ENCODE peak calls at places on chromosomes 7 and 10, in ten cellular contexts. W is breast epithelium, U is transverse colon, R is IMR-90, P is ovary, M is HCT116, I is heart left ventricle, V is esophagus squamous epithelium, K is gastrocnemius medialis, H is suprapubic skin. J is an unnamed sample.

GRCh38 chr10:78829570-78829969 is 239.2 kb upstream of the ZMIZ1 start:
- DNase-seq in H (no peak), W (no peak), M (no peak), V (no peak), U (no peak), P (no peak), R (peak), I (no peak), K (no peak), J (no peak)

GRCh38 chr10:17673517-17674051 is 29.6 kb downstream of the STAM start:
- DNase-seq in R (peak), I (no peak), W (no peak), P (no peak), H (no peak), K (peak), U (no peak), V (no peak), M (peak), J (no peak)

GRCh38 chr7:130971297-130971696 is 237.3 kb upstream of the KLF14 start:
- DNase-seq in R (no peak), H (no peak), P (no peak), W (no peak), K (no peak), M (no peak), U (no peak), V (no peak), I (no peak), J (no peak)

GRCh38 chr7:36310897-36311296 is 78.8 kb upstream of the ANLN start:
- DNase-seq in W (no peak), V (no peak), R (no peak), K (no peak), M (no peak), P (no peak), I (no peak), H (peak), U (no peak), J (no peak)

GRCh38 chr10:69086131-69086530 is 1.8 kb upstream of the SRGN start:
- DNase-seq in P (no peak), V (no peak), R (no peak), H (no peak), W (no peak), M (no peak), I (peak), K (no peak), U (no peak), J (no peak)

GRCh38 chr7:157682946-157683239 is 346.1 kb downstream of the DNAJB6 start:
- DNase-seq in U (no peak), P (no peak), K (no peak), M (no peak), W (no peak), I (no peak), H (peak), R (no peak), V (no peak), J (no peak)

GRCh38 chr7:137895301-137896201 is 48.8 kb upstream of the DGKI start:
- DNase-seq in R (no peak), P (no peak), U (no peak), V (no peak), H (no peak), I (no peak), K (no peak), W (no peak), M (no peak), J (no peak)

GRCh38 chr7:36209814-36210183 is 56.7 kb downstream of the EEPD1 start:
- DNase-seq in M (no peak), U (no peak), V (no peak), R (no peak), W (no peak), I (no peak), P (no peak), H (no peak), K (no peak), J (peak)

GRCh38 chr10:454860-455259 is 234.6 kb downstream of the DIP2C start:
- DNase-seq in P (no peak), U (no peak), M (peak), R (peak), W (no peak), K (peak), I (no peak), V (no peak), H (no peak), J (peak)

GRCh38 chr7:141700291-141700847 is 1.6 kb downstream of the DENND11 start:
- DNase-seq in I (no peak), R (no peak), K (no peak), W (no peak), M (no peak), H (no peak), U (no peak), P (no peak), V (no peak), J (no peak)

GRCh38 chr7:1159933-1160664 is at the start of gene ZFAND2A:
- DNase-seq in R (peak), M (peak), I (peak), W (peak), P (peak), U (peak), H (peak), V (peak), K (peak), J (peak)
- TF ChIP-seq POLR2A in R (peak), M (peak), I (peak), W (peak), P (peak), U (peak), H (peak), V (peak), K (peak), J (peak)

DNA sequence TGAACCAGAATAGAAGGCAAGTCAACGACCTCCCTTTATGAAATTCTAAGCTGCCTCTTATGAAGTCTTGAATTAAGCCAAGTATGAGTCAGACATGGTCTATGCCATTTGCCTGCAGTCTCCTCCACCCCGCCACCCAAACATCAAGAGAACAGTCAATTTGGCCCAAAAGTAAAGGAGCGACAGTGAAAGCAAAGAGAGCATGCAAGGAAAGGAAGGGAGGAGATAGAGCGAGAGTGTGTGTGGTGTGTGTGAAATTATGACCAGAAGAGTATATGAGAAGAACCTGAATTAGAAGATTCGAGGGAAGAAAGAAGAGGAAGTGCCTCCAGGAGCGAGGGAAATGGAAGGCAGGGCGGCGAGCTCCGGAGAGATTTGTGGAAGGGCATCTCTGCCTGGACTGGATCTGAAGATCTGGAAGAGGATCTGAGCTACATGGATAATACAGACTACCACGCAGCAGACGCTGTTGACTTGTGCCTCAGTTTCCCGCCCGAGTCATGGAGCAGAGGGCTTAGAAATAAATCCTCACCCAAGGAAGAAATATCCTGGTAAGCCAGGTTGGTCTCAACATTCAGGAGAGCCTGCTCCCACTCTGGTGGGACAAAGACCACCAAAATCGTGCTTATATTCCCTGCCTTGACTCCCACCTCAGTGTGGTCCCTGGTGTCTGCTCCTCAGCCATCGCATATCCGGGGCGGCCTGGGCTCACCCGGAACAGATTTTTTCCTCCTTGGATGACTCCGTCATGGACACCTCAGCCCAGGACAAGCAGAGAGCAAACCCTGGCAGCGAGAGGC is 459 bp downstream of the ZDHHC6 start:
- DNase-seq in I (peak), K (no peak), P (no peak), R (peak), M (no peak), H (no peak), V (no peak), U (peak), W (no peak), J (no peak)
- TF ChIP-seq POLR2A in I (peak), K (no peak), P (no peak), R (no peak), M (no peak), H (no peak), V (no peak), U (no peak), W (no peak), J (peak)

DNA sequence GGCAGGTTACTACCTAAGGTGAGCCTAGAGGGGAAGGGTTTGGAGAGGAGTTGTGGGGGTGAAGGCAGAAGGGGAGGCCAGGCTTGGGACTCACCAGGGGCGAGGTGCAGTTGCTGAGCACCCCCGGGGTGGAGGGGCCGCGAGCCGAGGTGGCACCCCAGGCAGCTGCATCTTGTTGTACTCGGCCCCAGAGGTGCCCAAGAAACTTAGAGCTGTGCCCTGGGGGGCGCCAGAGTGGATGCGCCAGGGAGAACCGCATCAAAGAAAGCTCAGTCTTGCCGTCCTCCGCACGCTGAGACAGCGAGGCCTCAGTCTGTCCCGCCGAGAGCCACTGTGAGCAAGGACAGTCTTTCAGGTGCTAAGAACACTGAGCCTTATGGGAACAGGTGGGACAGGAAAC is 7.4 kb downstream of the ATG9B start:
- DNase-seq in V (no peak), R (no peak), K (no peak), W (no peak), I (no peak), U (no peak), P (no peak), H (no peak), M (no peak), J (no peak)
- TF ChIP-seq POLR2A in V (no peak), R (no peak), K (no peak), W (no peak), I (no peak), U (no peak), P (no peak), H (no peak), M (no peak), J (no peak)

GRCh38 chr7:16644157-16644556 is 1.4 kb downstream of the ANKMY2 start:
- DNase-seq in U (no peak), H (no peak), I (no peak), R (no peak), M (no peak), V (no peak), W (no peak), K (no peak), P (no peak), J (no peak)

GRCh38 chr7:16646427-16647081 is 573 bp downstream of the BZW2 start:
- DNase-seq in W (no peak), M (no peak), P (no peak), H (no peak), I (no peak), R (no peak), U (peak), V (no peak), K (no peak), J (no peak)

GRCh38 chr7:16645593-16646426 is at the start of the genes ANKMY2 and BZW2:
- DNase-seq in K (peak), H (peak), V (peak), U (peak), I (peak), W (peak), R (peak), M (peak), P (peak), J (peak)

GRCh38 chr7:16644987-16645592 is 464 bp downstream of the ANKMY2 start:
- DNase-seq in K (peak), U (peak), V (no peak), H (no peak), P (peak), W (no peak), M (no peak), I (peak), R (no peak), J (peak)

GRCh38 chr7:16644624-16644986 is 949 bp downstream of the ANKMY2 start:
- DNase-seq in R (peak), U (peak), H (peak), V (no peak), K (peak), W (peak), I (peak), M (no peak), P (peak), J (peak)
- TF ChIP-seq POLR2A in R (no peak), U (peak), H (no peak), V (no peak), K (no peak), W (no peak), I (no peak), M (peak), P (no peak), J (peak)

GRCh38 chr7:4683884-4684565 is 1.9 kb downstream of the FOXK1 start:
- DNase-seq in U (peak), K (peak), H (no peak), R (peak), W (peak), M (no peak), I (peak), V (no peak), P (peak), J (peak)
- TF ChIP-seq POLR2A in U (peak), K (peak), H (no peak), R (peak), W (no peak), M (no peak), I (no peak), V (peak), P (no peak), J (no peak)

GRCh38 chr7:28408974-28409715 is 3.2 kb upstream of the CREB5 start:
- DNase-seq in R (peak), H (peak), K (peak), W (peak), P (peak), U (peak), V (peak), M (peak), I (peak), J (peak)

GRCh38 chr7:28411876-28412662 is at the start of gene CREB5:
- DNase-seq in W (no peak), H (no peak), K (peak), P (no peak), V (no peak), R (peak), I (peak), M (no peak), U (no peak), J (no peak)

GRCh38 chr7:28410628-28411578 is 1.4 kb upstream of the CREB5 start:
- DNase-seq in K (peak), H (peak), R (peak), P (peak), U (peak), W (no peak), I (peak), M (no peak), V (no peak), J (peak)

GRCh38 chr7:28408105-28408973 is 4.0 kb upstream of the CREB5 start:
- DNase-seq in P (peak), V (no peak), R (peak), U (peak), W (no peak), H (peak), M (no peak), K (peak), I (peak), J (peak)

GRCh38 chr7:28409716-28410627 is 2.3 kb upstream of the CREB5 start:
- DNase-seq in M (no peak), W (peak), V (no peak), I (peak), K (peak), R (peak), P (peak), H (no peak), U (peak), J (peak)
- TF ChIP-seq POLR2A in M (no peak), W (no peak), V (no peak), I (no peak), K (peak), R (peak), P (no peak), H (no peak), U (no peak), J (peak)

GRCh38 chr7:99460651-99461050 is 5.3 kb downstream of the ATP5MF start:
- DNase-seq in H (no peak), V (no peak), U (no peak), P (no peak), K (no peak), M (no peak), R (no peak), W (no peak), I (no peak), J (no peak)
- TF ChIP-seq POLR2A in H (no peak), V (no peak), U (no peak), P (no peak), K (no peak), M (no peak), R (no peak), W (no peak), I (no peak), J (no peak)

GRCh38 chr10:77482072-77482471 is 155.5 kb downstream of the KCNMA1 start:
- DNase-seq in R (no peak), H (no peak), P (no peak), I (no peak), W (no peak), M (no peak), V (no peak), K (no peak), U (no peak), J (no peak)
- TF ChIP-seq POLR2A in R (no peak), H (no peak), P (no peak), I (no peak), W (no peak), M (no peak), V (no peak), K (no peak), U (no peak), J (no peak)

DNA sequence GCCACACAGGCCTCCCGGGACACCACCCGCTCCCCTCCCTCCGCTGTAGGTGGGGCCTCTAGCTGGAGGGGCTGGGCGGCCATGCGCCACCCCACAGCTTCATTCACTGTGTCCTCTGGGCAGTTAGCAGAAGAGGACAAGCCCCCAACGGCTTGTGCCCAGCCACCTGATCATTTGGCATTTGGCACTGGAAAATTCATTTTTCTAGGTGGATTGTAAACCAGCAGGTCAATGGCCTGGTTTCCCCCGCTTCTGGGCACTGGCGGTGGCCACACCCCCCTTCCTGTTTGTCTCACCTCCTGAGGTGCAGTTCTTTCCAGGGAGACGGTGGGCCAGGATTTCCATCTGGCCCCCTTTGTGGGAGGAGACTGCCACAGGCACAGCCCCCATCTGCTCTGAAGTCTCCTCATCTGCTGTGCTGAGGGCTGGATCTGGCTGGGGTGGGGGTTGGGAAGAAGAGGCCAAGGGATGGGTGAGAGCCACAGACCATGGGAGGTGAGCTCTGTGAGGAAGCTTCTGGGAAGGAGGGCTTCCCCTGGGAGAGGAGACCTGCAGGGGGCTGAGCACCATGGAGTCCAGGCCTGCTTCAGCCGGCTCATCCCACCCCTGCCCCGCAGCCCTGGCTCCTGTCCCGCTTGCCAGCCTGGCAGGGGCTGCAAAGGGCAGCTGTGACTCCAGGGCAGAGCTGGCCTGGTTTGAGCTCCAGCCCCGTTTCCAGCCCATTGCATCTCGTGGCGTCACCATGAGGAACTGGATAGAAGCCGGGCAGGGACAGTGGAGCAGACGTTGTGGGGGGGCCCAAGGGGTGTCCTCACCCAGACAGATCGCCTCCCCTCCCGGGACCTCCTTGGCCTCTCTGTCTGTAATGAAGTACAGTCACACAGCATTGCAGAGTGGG is 40.1 kb upstream of the SLC29A3 start:
- DNase-seq in K (no peak), H (no peak), U (no peak), M (no peak), W (no peak), P (no peak), I (no peak), R (no peak), V (no peak), J (no peak)
- TF ChIP-seq POLR2A in K (no peak), H (no peak), U (no peak), M (no peak), W (no peak), P (no peak), I (no peak), R (no peak), V (no peak), J (no peak)

GRCh38 chr7:133921635-133922182 is 205.4 kb upstream of the LRGUK start:
- DNase-seq in R (no peak), K (no peak), V (no peak), W (no peak), H (no peak), U (no peak), M (no peak), I (no peak), P (no peak), J (no peak)

GRCh38 chr7:133912916-133913697 is 214.0 kb upstream of the LRGUK start:
- DNase-seq in P (no peak), K (no peak), V (no peak), H (no peak), U (no peak), M (no peak), R (peak), W (no peak), I (no peak), J (no peak)

GRCh38 chr7:133919810-133920209 is 207.3 kb upstream of the LRGUK start:
- DNase-seq in H (no peak), W (no peak), P (no peak), M (no peak), K (no peak), I (no peak), R (peak), V (no peak), U (no peak), J (no peak)

GRCh38 chr7:133911724-133912123 is 215.4 kb upstream of the LRGUK start:
- DNase-seq in I (no peak), W (no peak), V (no peak), H (no peak), R (no peak), P (no peak), K (no peak), M (no peak), U (no peak), J (no peak)

DNA sequence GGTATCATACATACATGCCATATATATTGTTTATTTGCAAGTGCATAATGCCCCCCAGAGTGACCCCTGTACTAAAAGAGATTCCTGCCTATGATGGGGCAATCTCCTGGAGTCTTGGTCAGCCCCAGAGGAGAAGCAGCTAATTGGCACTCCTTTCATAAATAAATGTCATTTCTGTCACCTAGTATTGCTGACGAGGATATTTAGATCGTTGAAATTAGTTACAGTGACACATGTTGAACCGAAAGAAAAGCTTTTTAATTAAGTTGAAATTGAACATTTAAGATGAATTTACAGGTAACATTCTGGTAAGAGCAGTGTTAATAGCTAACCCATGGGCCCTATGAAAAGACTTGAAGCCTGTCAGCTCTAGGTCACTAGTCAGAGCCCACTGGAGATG is 210.5 kb upstream of the LRGUK start:
- DNase-seq in U (no peak), I (no peak), K (no peak), R (no peak), P (no peak), V (no peak), H (no peak), W (no peak), M (no peak), J (no peak)
- TF ChIP-seq POLR2A in U (no peak), I (no peak), K (no peak), R (no peak), P (no peak), V (no peak), H (no peak), W (no peak), M (no peak), J (no peak)

J was measured in sigmoid colon.